ENCODE peak calls at places on chromosomes 13 and 19, in four cellular contexts. S is HepG2, H is K562, B is GM12878. K is an unnamed sample.

GRCh38 chr13:111472559-111473460 is 152.4 kb downstream of the TEX29 start:
- DNase-seq in S (no peak), H (no peak), B (no peak), K (no peak)

GRCh38 chr13:59680429-59681024 is 483.2 kb downstream of the DIAPH3 start:
- DNase-seq in S (no peak), H (peak; percentile 4), B (no peak), K (no peak)

GRCh38 chr19:1039646-1040475 is at the start of gene ABCA7:
- DNase-seq in S (peak; percentile 90), H (peak; percentile 99), B (peak; percentile 93), K (peak; percentile 100)

GRCh38 chr19:2180881-2181617 is 17.3 kb downstream of the DOT1L start:
- DNase-seq in S (no peak), H (no peak), B (no peak), K (no peak)

GRCh38 chr13:70333752-70334151 is 225.5 kb upstream of the KLHL1 start:
- DNase-seq in S (no peak), H (no peak), B (no peak), K (no peak)

GRCh38 chr13:28685892-28686291 is 27.0 kb downstream of the POMP start:
- DNase-seq in S (no peak), H (no peak), B (no peak), K (no peak)

GRCh38 chr19:2446390-2446789 is 10.4 kb downstream of the LMNB2 start:
- DNase-seq in S (no peak), H (no peak), B (no peak), K (no peak)

GRCh38 chr19:651991-652390 is 11.0 kb downstream of the RNF126 start:
- DNase-seq in S (no peak), H (no peak), B (no peak), K (no peak)

GRCh38 chr13:106354961-106355360 is 180.5 kb downstream of the EFNB2 start:
- DNase-seq in S (no peak), H (no peak), B (no peak), K (no peak)

GRCh38 chr13:111573362-111573761 is 252.9 kb downstream of the TEX29 start:
- DNase-seq in S (no peak), H (no peak), B (no peak), K (no peak)

GRCh38 chr13:95411641-95412040 is 110.4 kb upstream of the ABCC4 start:
- DNase-seq in S (no peak), H (no peak), B (no peak), K (no peak)

GRCh38 chr19:15195381-15195964 is 5.3 kb downstream of the NOTCH3 start:
- DNase-seq in S (no peak), H (no peak), B (no peak), K (peak; percentile 78)

GRCh38 chr19:5903054-5903501 is 512 bp downstream of the NDUFA11 start:
- DNase-seq in S (no peak), H (peak; percentile 56), B (no peak), K (no peak)

GRCh38 chr13:33050161-33050560 is 33.9 kb downstream of the KL start:
- DNase-seq in S (no peak), H (no peak), B (no peak), K (no peak)

GRCh38 chr13:80033286-80033685 is 307.6 kb downstream of the SPRY2 start:
- DNase-seq in S (no peak), H (no peak), B (no peak), K (no peak)

GRCh38 chr13:77084755-77085154 is 57.8 kb upstream of the FBXL3 start:
- DNase-seq in S (no peak), H (no peak), B (no peak), K (no peak)

GRCh38 chr13:112105244-112105681 is 38.3 kb downstream of the SOX1 start:
- DNase-seq in S (no peak), H (no peak), B (no peak), K (no peak)

GRCh38 chr13:98410591-98410990 is 166.3 kb downstream of the STK24 start:
- DNase-seq in S (no peak), H (no peak), B (no peak), K (no peak)

GRCh38 chr13:113061271-113061625 is 44.3 kb upstream of the F7 start:
- DNase-seq in S (no peak), H (no peak), B (no peak), K (no peak)

GRCh38 chr13:30526612-30527217 is 61.0 kb upstream of the HMGB1 start:
- DNase-seq in S (peak; percentile 4), H (peak; percentile 21), B (no peak), K (peak; percentile 16)

GRCh38 chr13:110812111-110812868 is 98.8 kb downstream of the ING1 start:
- DNase-seq in S (no peak), H (no peak), B (no peak), K (peak; percentile 57)

GRCh38 chr13:93714171-93714570 is 487.6 kb downstream of the GPC6 start:
- DNase-seq in S (no peak), H (no peak), B (no peak), K (no peak)

GRCh38 chr19:8357007-8357521 is 6.9 kb upstream of the ANGPTL4 start:
- DNase-seq in S (peak; percentile 93), H (no peak), B (no peak), K (no peak)

GRCh38 chr19:47098608-47099007 is 15.0 kb downstream of the ZC3H4 start:
- DNase-seq in S (no peak), H (no peak), B (no peak), K (no peak)

GRCh38 chr19:47095707-47096704 is 17.6 kb downstream of the ZC3H4 start:
- DNase-seq in S (peak; percentile 97), H (no peak), B (no peak), K (no peak)

GRCh38 chr19:47099576-47100050 is 14.0 kb downstream of the ZC3H4 start:
- DNase-seq in S (no peak), H (peak; percentile 71), B (no peak), K (no peak)

GRCh38 chr19:47096721-47097120 is 16.9 kb downstream of the ZC3H4 start:
- DNase-seq in S (no peak), H (no peak), B (no peak), K (no peak)

DNA sequence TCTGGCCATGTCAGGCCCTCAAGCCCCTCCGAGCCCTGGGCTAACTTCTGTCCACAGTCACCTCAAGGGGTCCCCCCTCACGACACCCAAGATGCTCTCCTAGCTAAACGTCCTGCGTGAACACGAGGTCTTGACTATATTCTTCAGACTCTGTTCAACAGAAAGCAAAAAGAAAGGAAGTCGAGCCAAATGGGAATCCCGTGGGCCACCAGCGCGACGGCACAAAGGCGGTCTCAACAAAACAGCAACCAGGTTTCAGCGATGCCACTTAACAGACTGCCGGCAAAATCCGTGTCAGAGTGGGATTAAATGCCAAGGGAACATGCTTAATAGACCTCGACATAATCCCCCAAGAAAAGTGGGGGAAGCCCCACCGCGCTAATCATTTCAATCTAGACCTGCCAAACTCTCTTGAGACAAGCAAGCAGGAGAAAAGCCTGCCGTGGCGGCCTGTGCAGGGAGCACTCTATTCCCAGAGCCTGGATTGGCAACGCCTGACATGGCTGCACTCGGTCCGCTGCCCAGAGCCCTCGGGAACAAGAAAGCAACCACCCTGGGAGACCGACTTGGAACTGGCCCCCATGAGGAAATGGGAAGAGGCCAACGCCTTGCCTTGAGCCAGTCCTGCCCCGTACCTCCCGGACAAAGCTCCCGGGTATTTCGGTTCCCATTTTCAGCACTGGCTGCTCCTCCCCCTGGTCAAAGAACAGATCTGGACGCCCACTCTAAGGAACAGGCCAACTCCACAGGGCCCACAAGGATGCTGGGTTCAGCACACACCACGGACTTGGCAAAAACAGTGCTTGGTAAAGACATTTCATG is 16.0 kb downstream of the ZC3H4 start:
- DNase-seq in S (no peak), H (no peak), B (no peak), K (no peak)
- TF ChIP-seq CBFB in S (no peak), H (no peak), B (no peak), K (no peak)

DNA sequence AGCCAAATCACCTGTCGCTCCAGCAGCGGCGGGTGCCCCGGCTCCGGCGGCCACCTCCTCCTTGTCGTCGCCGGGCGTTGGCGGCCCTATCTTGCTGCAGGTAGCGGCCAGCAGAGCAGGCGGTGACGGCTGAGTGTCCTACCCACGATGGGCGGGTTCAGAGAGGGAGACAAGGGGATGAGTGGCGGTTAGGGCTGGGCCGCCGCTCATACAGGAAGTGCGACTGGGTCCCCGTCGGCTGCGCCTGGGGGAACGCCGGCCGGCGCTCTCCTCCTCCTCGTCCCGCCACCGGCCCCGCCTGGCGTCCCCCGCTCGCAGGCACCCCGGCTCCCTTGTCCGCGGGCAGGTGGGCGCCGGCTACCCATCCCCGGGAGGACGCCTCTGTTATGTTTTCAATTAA is 1692.0 kb downstream of the SLITRK5 start:
- DNase-seq in S (no peak), H (peak; percentile 0), B (no peak), K (peak; percentile 32)
- TF ChIP-seq CBFB in S (no peak), H (no peak), B (no peak), K (no peak)

DNA sequence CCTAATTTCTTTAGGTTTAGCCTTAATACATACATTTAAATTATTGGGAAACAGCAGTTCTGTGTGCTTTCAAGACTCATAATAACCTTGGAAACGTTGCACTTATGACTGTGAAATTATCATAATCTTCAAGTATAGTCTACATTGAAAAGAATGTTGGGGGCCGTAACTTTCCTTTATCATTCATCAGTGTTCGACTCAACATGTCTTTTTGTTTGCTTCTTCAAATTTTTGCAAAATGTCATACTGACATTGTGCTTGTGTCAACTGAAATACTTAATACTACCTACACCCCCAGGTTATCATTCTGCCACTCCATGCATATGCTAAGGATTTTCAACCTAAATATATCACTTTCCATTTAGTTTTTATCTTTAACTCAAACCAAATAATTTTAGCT is 1562.9 kb downstream of the OLFM4 start:
- DNase-seq in S (no peak), H (no peak), B (no peak), K (no peak)
- TF ChIP-seq CBFB in S (no peak), H (no peak), B (no peak), K (no peak)

GRCh38 chr19:12731337-12731736 is 3.1 kb downstream of the TRIR start:
- DNase-seq in S (no peak), H (no peak), B (no peak), K (no peak)
- TF ChIP-seq CBFB in S (no peak), H (no peak), B (no peak), K (no peak)

GRCh38 chr19:42115219-42115618 is 17.0 kb downstream of the POU2F2 start:
- DNase-seq in S (no peak), H (no peak), B (no peak), K (no peak)
- TF ChIP-seq CBFB in S (no peak), H (no peak), B (no peak), K (no peak)

DNA sequence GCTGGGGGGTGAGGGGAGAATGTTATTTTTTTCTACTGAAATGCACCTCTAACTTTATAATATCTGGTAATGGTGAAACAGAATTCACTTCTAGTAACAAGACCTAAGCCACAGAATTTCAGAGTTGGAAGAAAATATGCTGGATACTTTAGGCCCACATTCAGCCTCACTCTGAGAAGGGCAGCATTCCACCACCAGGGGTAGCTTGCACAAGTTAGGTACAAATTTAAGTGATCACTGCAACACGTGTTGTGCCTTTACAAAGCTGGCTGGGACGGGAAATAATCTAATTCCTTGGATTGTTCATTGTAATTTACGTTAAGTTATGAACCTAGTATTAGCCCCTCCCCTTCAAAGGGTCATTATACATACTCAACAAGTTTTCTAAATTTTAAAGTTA is 192.3 kb downstream of the RGCC start:
- DNase-seq in S (peak; percentile 41), H (peak; percentile 11), B (no peak), K (peak; percentile 21)
- TF ChIP-seq CBFB in S (no peak), H (no peak), B (no peak), K (no peak)

GRCh38 chr13:25963681-25964080 is 88.1 kb downstream of the SHISA2 start:
- DNase-seq in S (no peak), H (no peak), B (no peak), K (no peak)
- TF ChIP-seq CBFB in S (no peak), H (no peak), B (no peak), K (no peak)

K was measured in WTC11.